ENCODE peak calls at places on chromosomes 13 and 19, in five cellular contexts. D, R, U, V and H are unnamed samples.

GRCh38 chr13:21583496-21583895 is 20.5 kb downstream of the MICU2 start:
- DNase-seq in D (no peak), R (no peak), U (no peak), V (peak), H (no peak)

GRCh38 chr13:111359930-111360329 is 39.5 kb downstream of the TEX29 start:
- DNase-seq in D (no peak), R (no peak), U (no peak), V (no peak), H (no peak)

GRCh38 chr13:97933736-97934135 is 19.7 kb upstream of the IPO5 start:
- DNase-seq in D (no peak), R (no peak), U (no peak), V (no peak), H (no peak)

GRCh38 chr19:6769006-6769637 is 1.9 kb upstream of the SH2D3A start:
- DNase-seq in D (no peak), R (no peak), U (no peak), V (no peak), H (no peak)

GRCh38 chr13:51829236-51829899 is 15.6 kb downstream of the TMEM272 start:
- DNase-seq in D (no peak), R (no peak), U (no peak), V (no peak), H (no peak)

GRCh38 chr13:36973621-36974268 is 25.4 kb downstream of the ALG5 start:
- DNase-seq in D (no peak), R (no peak), U (no peak), V (no peak), H (no peak)

GRCh38 chr13:47170971-47171370 is 274.1 kb upstream of the HTR2A start:
- DNase-seq in D (no peak), R (no peak), U (no peak), V (no peak), H (no peak)

GRCh38 chr13:46179576-46180368 is 2.2 kb downstream of the LCP1 start:
- DNase-seq in D (no peak), R (no peak), U (no peak), V (no peak), H (no peak)

GRCh38 chr13:106109391-106109791 is 426.1 kb downstream of the EFNB2 start:
- DNase-seq in D (no peak), R (no peak), U (no peak), V (peak), H (no peak)

GRCh38 chr19:39223703-39224279 is 19.7 kb upstream of the SYCN start:
- DNase-seq in D (no peak), R (no peak), U (no peak), V (no peak), H (no peak)

GRCh38 chr13:91946498-91947070 is 548.2 kb downstream of the GPC5 start:
- DNase-seq in D (no peak), R (peak), U (no peak), V (peak), H (peak)

GRCh38 chr13:33490461-33491327 is 205.1 kb upstream of the STARD13 start:
- DNase-seq in D (no peak), R (no peak), U (no peak), V (peak), H (no peak)

GRCh38 chr19:20278342-20278741 is 111.3 kb downstream of the ZNF486 start:
- DNase-seq in D (no peak), R (peak), U (no peak), V (peak), H (no peak)

GRCh38 chr19:54162241-54162805 is 2.8 kb upstream of the LENG1 start:
- DNase-seq in D (no peak), R (peak), U (peak), V (no peak), H (no peak)

GRCh38 chr13:100347941-100348340 is 240.6 kb downstream of the GGACT start:
- DNase-seq in D (no peak), R (no peak), U (no peak), V (no peak), H (no peak)

GRCh38 chr19:54388001-54388802 is 23.5 kb upstream of the LAIR1 start:
- DNase-seq in D (no peak), R (no peak), U (no peak), V (no peak), H (no peak)

GRCh38 chr19:3324405-3324856 is 42.0 kb upstream of the NFIC start:
- DNase-seq in D (no peak), R (peak), U (peak), V (no peak), H (no peak)

GRCh38 chr19:49196527-49197240 is 39.1 kb downstream of the TRPM4 start:
- DNase-seq in D (no peak), R (no peak), U (no peak), V (no peak), H (no peak)

GRCh38 chr19:3932931-3933810 is at the start of gene NMRK2:
- DNase-seq in D (no peak), R (no peak), U (no peak), V (no peak), H (no peak)

GRCh38 chr13:73687087-73687486 is 447.1 kb downstream of the KLF12 start:
- DNase-seq in D (no peak), R (no peak), U (no peak), V (no peak), H (no peak)

GRCh38 chr19:41871573-41872383 is 5.3 kb upstream of the CD79A start:
- DNase-seq in D (no peak), R (no peak), U (no peak), V (no peak), H (no peak)

GRCh38 chr13:76975863-76976262 is 16.0 kb upstream of the CLN5 start:
- DNase-seq in D (no peak), R (no peak), U (no peak), V (no peak), H (no peak)

GRCh38 chr19:35249848-35250711 is 1.3 kb downstream of the LSR start:
- DNase-seq in D (no peak), R (no peak), U (no peak), V (no peak), H (no peak)

GRCh38 chr13:26015276-26015934 is 36.4 kb downstream of the SHISA2 start:
- DNase-seq in D (no peak), R (no peak), U (no peak), V (no peak), H (no peak)

GRCh38 chr13:98809345-98809777 is 56.9 kb upstream of the SLC15A1 start:
- DNase-seq in D (no peak), R (no peak), U (no peak), V (no peak), H (no peak)

GRCh38 chr19:24054044-24054935 is 32.7 kb upstream of the ZNF254 start:
- DNase-seq in D (peak), R (no peak), U (no peak), V (no peak), H (peak)

GRCh38 chr13:80363890-80364503 is 23.1 kb upstream of the SPRY2 start:
- DNase-seq in D (no peak), R (no peak), U (no peak), V (no peak), H (no peak)

GRCh38 chr13:99367106-99367616 is 60.0 kb upstream of the GPR183 start:
- DNase-seq in D (no peak), R (no peak), U (no peak), V (no peak), H (no peak)

GRCh38 chr13:41652735-41653361 is 195.5 kb downstream of the RGCC start:
- DNase-seq in D (peak), R (peak), U (no peak), V (no peak), H (peak)

GRCh38 chr19:50155520-50156109 is 7.5 kb downstream of the IZUMO2 start:
- DNase-seq in D (no peak), R (no peak), U (no peak), V (no peak), H (no peak)

GRCh38 chr19:41945135-41945766 is 13.9 kb downstream of the RABAC1 start:
- DNase-seq in D (no peak), R (no peak), U (no peak), V (no peak), H (no peak)

GRCh38 chr13:51916962-51917361 is 55.2 kb downstream of the CCDC70 start:
- DNase-seq in D (no peak), R (no peak), U (no peak), V (no peak), H (no peak)

GRCh38 chr19:35675589-35676140 is 9.3 kb downstream of the UPK1A start:
- DNase-seq in D (no peak), R (no peak), U (no peak), V (no peak), H (no peak)

GRCh38 chr13:48633695-48634094 is 20.0 kb upstream of the CYSLTR2 start:
- DNase-seq in D (no peak), R (no peak), U (no peak), V (no peak), H (no peak)

GRCh38 chr19:40744554-40745401 is 5.5 kb downstream of the ACTMAP start:
- DNase-seq in D (no peak), R (no peak), U (no peak), V (no peak), H (no peak)

GRCh38 chr19:7718668-7719067 is 13.2 kb downstream of the CLEC4G start:
- DNase-seq in D (no peak), R (no peak), U (no peak), V (no peak), H (no peak)

GRCh38 chr19:34282611-34283519 is 28.5 kb downstream of the GARRE1 start:
- DNase-seq in D (no peak), R (no peak), U (no peak), V (no peak), H (no peak)

GRCh38 chr19:45852941-45853340 is 10.0 kb downstream of the SYMPK start:
- DNase-seq in D (no peak), R (no peak), U (no peak), V (no peak), H (no peak)

GRCh38 chr13:112648966-112649690 is 40.7 kb upstream of the ATP11A start:
- DNase-seq in D (no peak), R (no peak), U (no peak), V (no peak), H (no peak)

GRCh38 chr13:76937416-76937815 is 10.9 kb upstream of the ACOD1 start:
- DNase-seq in D (peak), R (no peak), U (no peak), V (peak), H (peak)

GRCh38 chr19:30968210-30968609 is 381.0 kb downstream of the TSHZ3 start:
- DNase-seq in D (no peak), R (no peak), U (no peak), V (no peak), H (no peak)
- TF ChIP-seq CTCF in D (peak), R (no peak), U (no peak), V (no peak), H (no peak)

GRCh38 chr13:85261757-85262346 is 537.4 kb downstream of the SLITRK6 start:
- DNase-seq in D (no peak), R (no peak), U (no peak), V (no peak), H (no peak)
- TF ChIP-seq CTCF in D (peak), R (peak), U (peak), V (peak), H (peak)

GRCh38 chr19:18202759-18203407 is 959 bp downstream of the RAB3A start:
- DNase-seq in D (no peak), R (no peak), U (no peak), V (no peak), H (no peak)
- TF ChIP-seq CTCF in D (peak), R (peak), U (peak), V (peak), H (peak)

GRCh38 chr19:16190198-16190597 is 5.0 kb downstream of the FAM32A start:
- DNase-seq in D (no peak), R (no peak), U (no peak), V (no peak), H (no peak)

GRCh38 chr19:16184665-16185122 is 516 bp upstream of the FAM32A start:
- DNase-seq in D (no peak), R (no peak), U (no peak), V (no peak), H (no peak)

GRCh38 chr19:16185123-16185924 is at the start of gene FAM32A:
- DNase-seq in D (peak), R (peak), U (peak), V (peak), H (peak)

GRCh38 chr19:16188521-16188920 is 3.3 kb downstream of the FAM32A start:
- DNase-seq in D (no peak), R (no peak), U (no peak), V (no peak), H (no peak)

GRCh38 chr19:16185925-16186234 is 670 bp downstream of the FAM32A start:
- DNase-seq in D (no peak), R (no peak), U (no peak), V (no peak), H (no peak)
- TF ChIP-seq CTCF in D (peak), R (no peak), U (peak), V (no peak), H (peak)

GRCh38 chr13:30113983-30114491 is 193.3 kb downstream of the KATNAL1 start:
- DNase-seq in D (no peak), R (no peak), U (no peak), V (no peak), H (no peak)

GRCh38 chr13:30111810-30112209 is 195.5 kb downstream of the KATNAL1 start:
- DNase-seq in D (no peak), R (no peak), U (no peak), V (no peak), H (no peak)

GRCh38 chr13:30113531-30113930 is 193.8 kb downstream of the KATNAL1 start:
- DNase-seq in D (no peak), R (no peak), U (no peak), V (no peak), H (no peak)

GRCh38 chr13:30114586-30115256 is 192.6 kb downstream of the KATNAL1 start:
- DNase-seq in D (no peak), R (peak), U (peak), V (peak), H (peak)

GRCh38 chr13:30112602-30113435 is 194.5 kb downstream of the KATNAL1 start:
- DNase-seq in D (peak), R (peak), U (peak), V (peak), H (no peak)
- TF ChIP-seq CTCF in D (peak), R (peak), U (peak), V (peak), H (peak)

DNA sequence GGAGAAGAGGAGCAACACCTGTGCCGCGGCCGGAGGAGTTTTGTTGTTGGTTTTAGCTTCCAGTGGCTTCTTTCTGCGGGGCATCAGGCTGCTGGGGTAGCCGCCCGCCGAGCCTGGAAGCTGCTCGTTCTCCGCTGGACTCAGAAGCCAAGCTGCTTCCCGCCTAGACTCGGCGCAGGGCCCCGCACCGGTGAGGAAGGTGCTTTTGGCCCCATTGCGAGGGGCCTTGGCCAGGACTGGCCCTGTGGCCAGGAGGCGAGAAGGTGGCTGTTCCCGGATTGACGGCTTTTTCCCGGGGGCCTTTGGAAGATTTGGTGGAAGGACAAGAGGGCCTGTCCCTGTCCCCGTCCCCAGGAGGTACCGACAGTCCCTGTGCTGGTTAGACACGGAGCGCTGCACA is 28.8 kb downstream of the CERS1 start:
- DNase-seq in D (no peak), R (no peak), U (no peak), V (no peak), H (no peak)
- TF ChIP-seq CTCF in D (no peak), R (no peak), U (no peak), V (no peak), H (no peak)

GRCh38 chr13:79258489-79258888 is 147.6 kb downstream of the RBM26 start:
- DNase-seq in D (no peak), R (no peak), U (no peak), V (no peak), H (no peak)
- TF ChIP-seq CTCF in D (no peak), R (no peak), U (no peak), V (no peak), H (no peak)